ENCODE peak calls at places on chromosomes 1 and 21, in four cellular contexts. B is ovary, R is GM23338, U is H9. G is an unnamed sample.

GRCh38 chr1:232302376-232303049 is 327.4 kb downstream of the SIPA1L2 start:
- DNase-seq in B (no peak), R (no peak), U (no peak), G (no peak)

GRCh38 chr1:21937372-21938121 is 437 bp upstream of the HSPG2 start:
- DNase-seq in B (peak), R (peak), U (peak), G (peak)

GRCh38 chr21:41366522-41367151 is 4.8 kb downstream of the MX2 start:
- DNase-seq in B (no peak), R (no peak), U (no peak), G (peak)

GRCh38 chr1:67604778-67605177 is 80.2 kb upstream of the GADD45A start:
- DNase-seq in B (no peak), R (no peak), U (no peak), G (no peak)

GRCh38 chr1:44672956-44673674 is 1.2 kb downstream of the TMEM53 start:
- DNase-seq in B (no peak), R (no peak), U (no peak), G (no peak)

GRCh38 chr1:1298861-1299685 is 8.7 kb downstream of the ACAP3 start:
- DNase-seq in B (no peak), R (peak), U (peak), G (no peak)

GRCh38 chr1:239293350-239294111 is 92.8 kb upstream of the CHRM3 start:
- DNase-seq in B (no peak), R (no peak), U (no peak), G (no peak)

GRCh38 chr1:209875510-209875909 is 47.7 kb downstream of the UTP25 start:
- DNase-seq in B (no peak), R (peak), U (peak), G (no peak)

GRCh38 chr1:44318097-44319088 is 36.7 kb downstream of the ERI3 start:
- DNase-seq in B (peak), R (peak), U (peak), G (peak)

GRCh38 chr1:15758953-15759661 is 512 bp downstream of the FBLIM1 start:
- DNase-seq in B (no peak), R (peak), U (no peak), G (peak)

GRCh38 chr1:101365186-101365585 is 128.4 kb downstream of the S1PR1 start:
- DNase-seq in B (no peak), R (no peak), U (no peak), G (no peak)

GRCh38 chr21:44934797-44935532 is 4.9 kb upstream of the SLX9 start:
- DNase-seq in B (no peak), R (no peak), U (no peak), G (no peak)

GRCh38 chr21:37561506-37561905 is 194.9 kb downstream of the DYRK1A start:
- DNase-seq in B (no peak), R (no peak), U (no peak), G (no peak)

GRCh38 chr1:245512181-245512888 is 357.6 kb downstream of the KIF26B start:
- DNase-seq in B (no peak), R (no peak), U (no peak), G (no peak)

GRCh38 chr1:209491496-209491895 is 92.0 kb upstream of the CAMK1G start:
- DNase-seq in B (no peak), R (no peak), U (peak), G (no peak)

GRCh38 chr1:26317612-26318337 is at the start of gene CD52:
- DNase-seq in B (no peak), R (peak), U (peak), G (peak)

GRCh38 chr1:169509354-169509753 is 23.6 kb upstream of the SLC19A2 start:
- DNase-seq in B (no peak), R (no peak), U (no peak), G (no peak)

GRCh38 chr1:109780982-109781381 is 17.3 kb upstream of the EPS8L3 start:
- DNase-seq in B (no peak), R (no peak), U (no peak), G (no peak)

GRCh38 chr21:17660449-17660848 is 47.7 kb upstream of the BTG3 start:
- DNase-seq in B (no peak), R (no peak), U (no peak), G (no peak)

GRCh38 chr1:192544983-192545393 is 30.6 kb upstream of the RGS1 start:
- DNase-seq in B (no peak), R (peak), U (no peak), G (no peak)

GRCh38 chr1:6418668-6419396 is 887 bp downstream of the HES2 start:
- DNase-seq in B (no peak), R (peak), U (no peak), G (no peak)

GRCh38 chr1:20115479-20115878 is 3.9 kb downstream of the PLA2G2D start:
- DNase-seq in B (no peak), R (peak), U (no peak), G (no peak)

GRCh38 chr1:79376106-79376505 is 369.6 kb upstream of the ADGRL4 start:
- DNase-seq in B (no peak), R (no peak), U (no peak), G (no peak)

GRCh38 chr1:79375352-79375751 is 368.8 kb upstream of the ADGRL4 start:
- DNase-seq in B (no peak), R (no peak), U (no peak), G (no peak)

GRCh38 chr1:79380078-79380477 is 373.5 kb upstream of the ADGRL4 start:
- DNase-seq in B (no peak), R (peak), U (no peak), G (no peak)
- TF ChIP-seq CTCF in B (no peak), R (peak), U (peak), G (no peak)

DNA sequence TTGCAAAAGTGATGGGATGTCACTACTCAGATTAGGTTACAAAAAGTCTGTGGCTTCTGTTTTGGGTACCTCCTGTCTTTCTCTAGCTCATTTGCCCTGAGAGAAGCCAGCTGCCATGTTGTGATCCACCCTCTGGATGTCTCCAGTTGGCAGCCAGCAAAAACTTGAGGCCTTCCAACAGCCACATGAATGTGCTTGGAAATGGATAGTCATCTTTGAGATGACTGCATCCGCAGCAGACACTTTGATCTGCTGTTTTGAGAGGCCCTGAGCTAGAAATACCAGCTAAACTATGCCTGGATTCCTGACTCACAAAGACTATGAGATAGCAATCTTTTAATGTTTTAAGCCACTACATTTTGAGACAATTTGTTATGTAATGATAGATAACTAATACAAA is 195.9 kb upstream of the FGGY start:
- DNase-seq in B (no peak), R (no peak), U (no peak), G (no peak)
- TF ChIP-seq CTCF in B (no peak), R (no peak), U (no peak), G (no peak)

GRCh38 chr21:25508364-25508763 is 98.9 kb downstream of the MRPL39 start:
- DNase-seq in B (no peak), R (peak), U (no peak), G (no peak)

GRCh38 chr21:25506887-25507286 is 100.4 kb downstream of the MRPL39 start:
- DNase-seq in B (no peak), R (no peak), U (no peak), G (no peak)

GRCh38 chr21:25509862-25510261 is 97.4 kb downstream of the MRPL39 start:
- DNase-seq in B (no peak), R (no peak), U (no peak), G (peak)

GRCh38 chr21:25506268-25506667 is 101.0 kb downstream of the MRPL39 start:
- DNase-seq in B (no peak), R (no peak), U (no peak), G (no peak)

GRCh38 chr21:25507522-25507921 is 99.8 kb downstream of the MRPL39 start:
- DNase-seq in B (no peak), R (peak), U (no peak), G (no peak)
- TF ChIP-seq CTCF in B (no peak), R (peak), U (peak), G (peak)

DNA sequence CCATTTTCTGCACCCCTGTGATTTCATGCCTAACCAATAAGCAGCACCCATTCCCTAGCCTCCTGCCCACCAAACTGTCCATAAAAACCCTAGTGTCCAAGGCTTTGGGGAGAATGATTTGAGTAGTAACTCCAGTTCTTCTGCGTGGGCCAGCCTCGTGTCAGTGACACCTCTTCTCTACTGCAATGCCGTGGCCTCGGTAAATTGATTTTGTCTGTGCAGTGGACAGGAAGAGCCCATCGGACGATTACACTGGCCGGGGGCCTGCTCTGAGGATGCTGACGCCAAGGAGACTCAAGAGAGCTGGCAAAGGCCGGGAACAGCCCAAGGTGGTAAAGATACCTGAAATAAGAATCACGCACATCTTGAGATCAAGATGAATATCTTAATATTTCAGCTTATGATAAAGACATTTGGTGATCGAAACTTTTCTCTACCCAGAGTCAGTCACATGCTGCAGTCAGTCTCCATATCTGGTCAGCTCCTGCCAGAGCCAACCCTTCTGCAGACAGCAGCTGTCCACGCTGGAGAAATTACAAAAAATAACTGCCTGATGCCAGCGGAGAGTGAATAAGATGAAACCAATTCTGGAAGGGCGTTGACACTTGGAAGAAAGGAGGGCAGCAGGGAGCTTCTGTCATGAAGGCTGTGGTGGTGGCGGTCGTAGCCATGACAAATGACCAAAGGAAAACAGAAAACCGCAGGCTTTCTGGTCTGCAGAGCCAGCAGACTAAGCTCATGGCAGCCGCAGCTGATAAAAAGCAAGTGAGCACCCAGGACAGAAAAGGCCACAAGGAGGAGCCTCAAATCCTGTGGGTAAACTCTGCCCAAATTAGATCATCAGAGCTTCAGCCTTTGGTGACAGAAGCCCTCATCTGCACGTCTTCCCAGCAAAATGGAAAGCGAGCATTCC is 29.1 kb downstream of the RSPH1 start:
- DNase-seq in B (no peak), R (peak), U (peak), G (peak)
- TF ChIP-seq CTCF in B (no peak), R (peak), U (peak), G (peak)

GRCh38 chr1:55888685-55889317 is 673.6 kb upstream of the USP24 start:
- DNase-seq in B (no peak), R (no peak), U (no peak), G (no peak)

GRCh38 chr1:55885619-55886018 is 670.5 kb upstream of the USP24 start:
- DNase-seq in B (no peak), R (no peak), U (no peak), G (no peak)

GRCh38 chr1:55882931-55883330 is 667.8 kb upstream of the USP24 start:
- DNase-seq in B (no peak), R (no peak), U (no peak), G (no peak)

GRCh38 chr1:55893155-55893554 is 678.0 kb upstream of the USP24 start:
- DNase-seq in B (no peak), R (peak), U (no peak), G (peak)

GRCh38 chr1:55887103-55887712 is 672.0 kb upstream of the USP24 start:
- DNase-seq in B (no peak), R (no peak), U (no peak), G (no peak)
- TF ChIP-seq CTCF in B (no peak), R (no peak), U (no peak), G (no peak)

GRCh38 chr1:90616395-90616794 is 100.7 kb downstream of the BARHL2 start:
- DNase-seq in B (no peak), R (peak), U (peak), G (peak)
- TF ChIP-seq CTCF in B (no peak), R (peak), U (peak), G (peak)

DNA sequence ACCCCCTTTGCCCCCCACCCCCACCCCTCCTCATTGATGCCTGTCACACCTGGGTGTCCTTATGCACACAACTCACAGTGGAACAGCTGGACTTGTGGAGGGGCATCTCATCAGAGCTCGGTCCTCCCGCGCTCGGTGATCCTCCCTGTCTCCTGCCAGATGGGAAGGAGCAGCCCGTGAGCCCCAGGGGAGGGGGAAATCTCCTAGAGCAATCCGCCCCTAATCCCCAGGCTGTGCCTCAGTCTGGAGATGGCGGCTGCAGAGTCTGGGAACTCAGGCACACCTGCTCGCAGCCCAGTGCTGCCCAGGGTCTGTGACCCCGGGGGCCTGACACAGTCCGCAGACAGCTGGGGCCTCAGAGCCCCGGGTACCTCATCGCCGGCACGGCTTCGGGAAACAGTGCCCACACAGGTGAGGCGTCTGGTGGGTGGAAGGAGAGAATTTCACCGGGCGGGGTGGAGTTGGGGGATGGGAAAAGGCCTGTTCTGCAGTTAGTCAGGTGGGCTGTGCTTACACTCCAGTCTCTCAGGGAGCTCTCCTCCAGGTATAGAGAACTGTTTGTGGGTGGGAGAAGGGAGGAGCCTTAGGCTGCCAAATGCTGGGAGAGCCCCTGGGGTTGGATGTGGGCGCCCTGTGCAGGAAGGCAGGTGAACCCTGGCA is 29.3 kb downstream of the TMCC2 start:
- DNase-seq in B (no peak), R (no peak), U (no peak), G (peak)
- TF ChIP-seq CTCF in B (no peak), R (no peak), U (no peak), G (no peak)

DNA sequence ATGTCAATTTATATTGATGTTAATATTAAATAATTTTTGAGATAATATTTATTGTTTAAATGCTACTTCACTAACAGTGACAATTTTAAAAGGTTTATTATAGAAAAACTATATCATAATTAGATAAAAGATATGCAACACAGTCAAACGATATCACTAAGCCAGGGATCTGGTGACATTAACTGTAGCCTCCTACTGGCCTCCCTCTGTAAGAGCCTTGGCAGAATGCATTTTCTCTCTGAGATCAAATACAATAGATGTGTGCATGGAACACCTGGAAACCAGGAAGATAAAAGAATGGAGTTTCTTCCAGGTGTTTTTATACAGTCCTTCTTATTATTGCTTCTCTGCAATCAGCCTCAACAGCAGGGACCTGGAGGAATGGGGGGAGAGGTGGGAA is 1762.1 kb downstream of the BRINP3 start:
- DNase-seq in B (no peak), R (peak), U (no peak), G (no peak)
- TF ChIP-seq CTCF in B (no peak), R (peak), U (peak), G (no peak)

G was measured in GM13977.